ENCODE peak calls at places on chromosomes 2 and 18, in eight cellular contexts. O is activated CD4-positive, alpha-beta memory T cell treated with anti-CD3 and anti-CD28 coated beads, Interleukin-2, amount 10 ng/mL, durations not matched to agents 7 days and 5 days; R is stimulated activated CD8-positive, alpha-beta memory T cell treated with anti-CD3 and anti-CD28 coated beads, Interleukin-7, amount 100 ng/mL, for 24 hours; I is brain microvascular endothelial cell; B is body of pancreas; A is RKO; V is AG08396; W is adrenal gland. E is an unnamed sample.

GRCh38 chr2:10030311-10030736 is 13.0 kb upstream of the KLF11 start:
- DNase-seq in R (no peak), W (no peak), B (no peak), V (no peak), A (no peak), I (no peak), O (no peak), E (no peak)

GRCh38 chr2:177195194-177195593 is 17.4 kb upstream of the HNRNPA3 start:
- DNase-seq in V (no peak), W (no peak), I (no peak), O (no peak), R (no peak), B (no peak), A (no peak), E (no peak)

GRCh38 chr2:30362468-30363081 is 84.5 kb upstream of the LCLAT1 start:
- DNase-seq in O (no peak), W (peak; percentile 58), V (peak; percentile 42), I (peak; percentile 22), R (no peak), B (no peak), A (no peak), E (no peak)

GRCh38 chr18:74040459-74041332 is 106.9 kb downstream of the FBXO15 start:
- DNase-seq in I (no peak), B (peak; percentile 71), W (peak; percentile 59), A (peak; percentile 25), V (peak; percentile 53), O (peak; percentile 66), R (peak; percentile 52), E (peak; percentile 78)

GRCh38 chr2:121001641-121002040 is 266.0 kb downstream of the GLI2 start:
- DNase-seq in V (no peak), A (no peak), W (no peak), B (no peak), O (no peak), I (no peak), R (no peak), E (no peak)

GRCh38 chr2:111111101-111111755 is 9.5 kb upstream of the BCL2L11 start:
- DNase-seq in I (no peak), O (no peak), R (no peak), B (no peak), A (no peak), V (no peak), W (no peak), E (no peak)

GRCh38 chr18:79429785-79430281 is 34.1 kb downstream of the NFATC1 start:
- DNase-seq in O (no peak), R (no peak), A (no peak), I (no peak), W (no peak), B (no peak), V (no peak), E (no peak)

GRCh38 chr2:209638346-209638745 is 133.3 kb upstream of the UNC80 start:
- DNase-seq in B (no peak), V (no peak), I (peak; percentile 47), R (no peak), W (no peak), O (no peak), A (peak; percentile 74), E (no peak)

GRCh38 chr18:845152-845819 is 33.2 kb upstream of the YES1 start:
- DNase-seq in B (no peak), R (no peak), W (no peak), V (peak; percentile 22), I (peak; percentile 34), A (no peak), O (no peak), E (peak; percentile 17)

GRCh38 chr2:100940766-100941645 is 61.1 kb upstream of the RPL31 start:
- DNase-seq in V (no peak), R (no peak), O (no peak), B (no peak), I (no peak), W (peak; percentile 39), A (no peak), E (no peak)

GRCh38 chr2:11698009-11698922 is 28.3 kb upstream of the NTSR2 start:
- DNase-seq in O (no peak), I (peak; percentile 21), W (peak; percentile 82), B (peak; percentile 26), V (no peak), R (no peak), A (no peak), E (no peak)

GRCh38 chr18:50169149-50169548 is 25.8 kb downstream of the MYO5B start:
- DNase-seq in I (no peak), B (no peak), W (no peak), A (no peak), V (no peak), R (no peak), O (no peak), E (no peak)

GRCh38 chr2:309148-309969 is 21.5 kb upstream of the ALKAL2 start:
- DNase-seq in W (peak; percentile 27), B (no peak), R (no peak), V (no peak), A (no peak), I (no peak), O (no peak), E (no peak)

GRCh38 chr2:237012021-237012420 is 73.7 kb upstream of the COPS8 start:
- DNase-seq in A (no peak), B (no peak), O (no peak), W (no peak), V (no peak), R (no peak), I (no peak), E (peak; percentile 55)

GRCh38 chr2:200184748-200185574 is 121.5 kb upstream of the SPATS2L start:
- DNase-seq in V (no peak), A (no peak), R (no peak), I (no peak), O (no peak), B (no peak), W (no peak), E (no peak)

GRCh38 chr18:36328385-36328858 is 30.9 kb downstream of the FHOD3 start:
- DNase-seq in R (no peak), B (no peak), W (peak; percentile 33), V (no peak), I (no peak), A (no peak), O (no peak), E (no peak)

GRCh38 chr18:59898609-59899297 is 1.0 kb upstream of the PMAIP1 start:
- DNase-seq in A (peak; percentile 59), I (no peak), O (no peak), V (no peak), R (no peak), W (no peak), B (no peak), E (no peak)

GRCh38 chr2:120516323-120517314 is 170.7 kb downstream of the INHBB start:
- DNase-seq in W (no peak), I (no peak), A (no peak), B (no peak), O (no peak), V (peak; percentile 32), R (no peak), E (no peak)

GRCh38 chr2:132564065-132564464 is 105.9 kb downstream of the LYPD1 start:
- DNase-seq in B (no peak), W (no peak), V (no peak), R (no peak), A (no peak), O (no peak), I (no peak), E (no peak)

GRCh38 chr2:5253263-5253662 is 438.9 kb upstream of the SOX11 start:
- DNase-seq in I (no peak), A (no peak), R (no peak), W (no peak), V (no peak), O (no peak), B (no peak), E (no peak)

GRCh38 chr2:38581193-38582147 is 21.3 kb downstream of the HNRNPLL start:
- DNase-seq in I (no peak), B (no peak), V (peak; percentile 35), A (peak; percentile 72), W (peak; percentile 70), O (peak; percentile 36), R (no peak), E (peak; percentile 30)

GRCh38 chr2:204533629-204534370 is 11.5 kb upstream of the PARD3B start:
- DNase-seq in B (no peak), A (no peak), O (no peak), W (no peak), R (no peak), I (peak; percentile 38), V (peak; percentile 7), E (peak; percentile 33)

GRCh38 chr2:29196792-29197788 is 81.9 kb downstream of the CLIP4 start:
- DNase-seq in R (peak; percentile 58), B (peak; percentile 75), A (peak; percentile 62), V (peak; percentile 60), O (peak; percentile 82), I (peak; percentile 47), W (peak; percentile 81), E (peak; percentile 84)

GRCh38 chr2:112751451-112752197 is 12.8 kb downstream of the CKAP2L start:
- DNase-seq in R (no peak), V (no peak), A (no peak), W (no peak), I (no peak), O (no peak), B (no peak), E (no peak)

GRCh38 chr2:133641497-133641896 is 73.2 kb upstream of the NCKAP5 start:
- DNase-seq in A (peak; percentile 16), R (no peak), V (peak; percentile 45), I (no peak), O (no peak), W (no peak), B (no peak), E (peak; percentile 81)

GRCh38 chr2:212773808-212774339 is 235.3 kb upstream of the ERBB4 start:
- DNase-seq in W (no peak), R (no peak), V (no peak), I (no peak), B (no peak), O (no peak), A (no peak), E (no peak)

GRCh38 chr2:14781148-14781547 is 148.6 kb downstream of the LRATD1 start:
- DNase-seq in W (no peak), V (no peak), A (no peak), B (no peak), I (no peak), R (no peak), O (no peak), E (no peak)

GRCh38 chr18:45666006-45666405 is 50.7 kb downstream of the SLC14A2 start:
- DNase-seq in A (no peak), R (no peak), B (no peak), V (no peak), I (no peak), O (no peak), W (no peak), E (no peak)

E was measured in Calu3.